ENCODE peak calls at places on chromosome 2, in ten cellular contexts. Z is AG04450, W is GM12865, J is AG09319, Q is cardiac muscle cell, N is NB4, H is chondrocyte, L is body of pancreas, P is ovary, D is suprapubic skin. Y is an unnamed sample.

GRCh38 chr2:238139141-238139840 is 823 bp downstream of the KLHL30 start:
- DNase-seq in L (no peak), Z (no peak), Q (peak; percentile 61), P (no peak), J (no peak), W (peak; percentile 46), D (no peak), N (no peak), H (no peak), Y (no peak)

GRCh38 chr2:86747708-86748627 is 27.9 kb downstream of the RMND5A start:
- DNase-seq in J (peak; percentile 84), D (no peak), L (peak; percentile 24), N (peak; percentile 39), W (peak; percentile 57), Q (no peak), H (no peak), P (no peak), Z (peak; percentile 53), Y (peak; percentile 53)

GRCh38 chr2:132766573-132766972 is 96.6 kb upstream of the LYPD1 start:
- DNase-seq in H (no peak), J (no peak), N (no peak), Q (no peak), L (no peak), Z (no peak), D (no peak), W (no peak), P (no peak), Y (no peak)

GRCh38 chr2:109386004-109386695 is 227.6 kb downstream of the SEPTIN10 start:
- DNase-seq in D (peak; percentile 44), W (no peak), Z (no peak), N (no peak), H (peak; percentile 39), L (no peak), J (no peak), Q (no peak), P (no peak), Y (peak; percentile 33)

GRCh38 chr2:12716250-12717190 is at the start of gene TRIB2:
- DNase-seq in D (peak; percentile 87), J (peak; percentile 73), P (peak; percentile 91), H (no peak), W (peak; percentile 94), Q (peak; percentile 93), Z (peak; percentile 65), N (peak; percentile 94), L (peak; percentile 89), Y (no peak)

GRCh38 chr2:134160793-134161504 is 92.9 kb upstream of the MGAT5 start:
- DNase-seq in J (no peak), Z (no peak), H (no peak), D (no peak), P (peak; percentile 45), N (no peak), W (no peak), Q (no peak), L (peak; percentile 44), Y (no peak)

GRCh38 chr2:29104589-29105164 is 10.5 kb upstream of the CLIP4 start:
- DNase-seq in Z (no peak), J (no peak), W (no peak), H (no peak), L (no peak), P (no peak), N (no peak), Q (no peak), D (no peak), Y (no peak)

GRCh38 chr2:218032336-218033171 is 29.8 kb upstream of the TNS1 start:
- DNase-seq in L (no peak), H (peak; percentile 87), J (no peak), P (no peak), W (no peak), D (peak; percentile 71), N (no peak), Q (no peak), Z (no peak), Y (no peak)

GRCh38 chr2:213119061-213119809 is 32.2 kb downstream of the IKZF2 start:
- DNase-seq in Z (peak; percentile 24), W (peak; percentile 79), Q (no peak), N (peak; percentile 40), H (no peak), L (no peak), J (no peak), P (no peak), D (no peak), Y (no peak)

GRCh38 chr2:65654496-65654895 is 222.1 kb upstream of the SPRED2 start:
- DNase-seq in P (no peak), D (no peak), L (no peak), N (no peak), J (no peak), H (no peak), W (no peak), Q (no peak), Z (no peak), Y (no peak)

DNA sequence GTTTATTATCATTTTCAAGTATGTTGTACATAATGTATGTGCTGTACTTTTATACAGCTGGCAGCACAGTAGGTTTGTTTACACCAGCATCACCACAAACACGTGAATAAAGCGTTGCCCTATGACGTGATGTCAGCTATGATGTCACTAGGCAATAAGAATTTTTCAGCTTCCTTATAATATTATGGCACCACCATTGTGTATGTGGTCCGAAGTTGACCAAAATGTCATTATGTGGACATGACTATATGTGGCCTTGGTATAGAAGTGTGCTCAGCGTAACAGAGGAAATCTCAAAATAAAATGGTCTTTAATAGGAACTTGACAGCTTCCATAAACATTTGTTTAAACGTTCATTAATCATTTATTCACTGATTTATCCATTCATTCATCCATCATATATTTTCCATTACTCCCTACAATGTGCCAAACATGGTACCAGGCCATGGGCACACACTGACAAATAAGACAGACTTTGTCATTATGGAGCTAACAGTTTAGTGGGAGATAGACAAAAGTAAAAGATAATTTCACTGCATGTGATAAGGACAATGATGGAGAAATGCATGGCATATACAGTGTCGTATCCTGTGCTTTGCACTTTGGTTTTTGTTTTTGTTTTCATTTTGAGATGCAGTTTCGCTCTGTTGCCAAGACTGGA is 15.0 kb upstream of the DGUOK start:
- DNase-seq in J (no peak), Q (no peak), N (no peak), D (no peak), H (no peak), L (no peak), Z (no peak), P (no peak), W (no peak), Y (no peak)
- TF ChIP-seq CTCF in J (no peak), Q (no peak), N (no peak), D (no peak), H (no peak), L (no peak), Z (no peak), P (no peak), W (no peak), Y (no peak)

GRCh38 chr2:152555048-152555447 is 162.2 kb downstream of the PRPF40A start:
- DNase-seq in N (peak; percentile 21), D (no peak), J (no peak), Q (no peak), L (no peak), Z (no peak), W (no peak), H (no peak), P (no peak), Y (no peak)
- TF ChIP-seq CTCF in N (peak; percentile 28), D (no peak), J (peak; percentile 1), Q (peak; percentile 54), L (no peak), Z (peak; percentile 41), W (no peak), H (peak; percentile 67), P (no peak), Y (no peak)

GRCh38 chr2:207660994-207661393 is 35.8 kb upstream of the METTL21A start:
- DNase-seq in D (no peak), Z (no peak), W (no peak), J (no peak), N (no peak), Q (no peak), P (no peak), L (no peak), H (no peak), Y (no peak)

DNA sequence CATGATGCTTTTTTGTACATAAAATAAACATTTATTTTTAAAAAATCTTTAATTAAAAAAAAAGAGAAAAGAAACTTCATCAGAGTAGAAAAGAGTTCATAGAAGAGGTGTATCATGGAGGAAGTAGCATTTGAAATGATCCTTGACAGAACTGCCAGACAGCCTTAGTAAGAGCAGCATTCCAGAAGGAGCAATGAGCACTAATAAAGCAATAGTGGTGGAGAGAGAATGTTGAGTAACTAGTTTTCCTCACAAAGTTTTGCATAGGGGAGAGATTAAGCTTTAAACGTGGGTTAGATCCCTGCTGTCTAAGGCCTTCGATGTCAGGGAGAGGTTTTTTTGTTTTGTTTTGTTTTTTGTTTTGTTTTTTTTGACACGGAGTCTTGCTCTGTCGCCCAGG is 29.8 kb upstream of the METTL21A start:
- DNase-seq in N (no peak), Q (no peak), Z (no peak), P (no peak), J (no peak), H (no peak), D (no peak), L (no peak), W (no peak), Y (no peak)
- TF ChIP-seq CTCF in N (no peak), Q (no peak), Z (no peak), P (no peak), J (no peak), H (no peak), D (no peak), L (no peak), W (no peak), Y (no peak)

DNA sequence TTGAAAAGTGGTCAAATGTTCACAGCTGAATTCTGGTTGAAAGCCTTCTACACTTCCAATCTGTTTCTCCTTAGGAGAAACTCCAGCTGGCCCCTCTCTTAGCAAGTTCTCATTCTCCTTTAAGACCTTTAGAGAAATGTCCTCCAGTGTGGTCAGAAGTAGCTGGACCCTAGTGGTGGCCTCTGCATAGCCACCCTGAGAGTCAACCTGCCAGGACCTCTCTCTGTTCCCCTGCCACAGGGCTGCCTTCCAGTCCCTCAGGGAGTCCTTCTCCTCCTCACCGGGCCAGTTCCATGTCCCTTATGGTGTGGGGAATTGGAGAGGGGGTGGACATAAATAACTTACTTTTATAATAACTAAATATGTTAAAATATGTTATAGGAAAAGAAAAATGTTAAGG is 200.9 kb upstream of the PKDCC start:
- DNase-seq in L (no peak), Q (no peak), J (no peak), W (no peak), H (no peak), Z (no peak), D (no peak), P (no peak), N (no peak), Y (no peak)
- TF ChIP-seq CTCF in L (peak; percentile 7), Q (no peak), J (no peak), W (no peak), H (no peak), Z (no peak), D (no peak), P (no peak), N (no peak), Y (no peak)

DNA sequence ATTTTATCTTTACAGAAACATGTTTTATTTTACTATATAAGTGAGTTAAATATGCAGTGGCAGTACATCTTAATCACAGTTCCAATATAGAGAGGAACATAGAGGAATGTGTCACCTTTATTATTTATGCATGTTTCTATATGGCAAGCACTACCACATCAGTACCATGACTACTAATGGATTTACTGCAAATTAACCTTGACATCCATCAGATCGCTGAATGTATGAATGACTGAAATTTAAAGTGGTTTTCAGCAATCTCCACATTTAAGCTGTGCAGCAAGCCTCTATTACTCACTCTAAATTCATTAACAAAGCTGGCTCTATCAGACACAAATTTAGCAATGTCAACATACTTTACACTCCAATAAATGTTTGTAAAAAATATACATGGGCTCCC is 790.6 kb downstream of the NRXN1 start:
- DNase-seq in D (no peak), N (no peak), W (no peak), H (no peak), P (no peak), Z (no peak), J (no peak), L (no peak), Q (no peak), Y (no peak)
- TF ChIP-seq CTCF in D (no peak), N (no peak), W (no peak), H (no peak), P (no peak), Z (no peak), J (no peak), L (no peak), Q (no peak), Y (no peak)

Y was measured in CD14-positive monocyte.